ENCODE peak calls at places on chromosome 10, in six cellular contexts. C is uterus, B is AG04450, Y is WERI-Rb-1, Q is suprapubic skin, X is thoracic aorta. F is an unnamed sample.

GRCh38 chr10:48444266-48444665 is 137.8 kb downstream of the MAPK8 start:
- DNase-seq in B (no peak), X (no peak), Y (peak), C (no peak), Q (no peak), F (peak)

GRCh38 chr10:3059974-3060373 is 7.4 kb upstream of the PFKP start:
- DNase-seq in X (no peak), Y (no peak), C (no peak), Q (no peak), B (no peak), F (no peak)

GRCh38 chr10:124629410-124629809 is 114.8 kb downstream of the FAM53B start:
- DNase-seq in B (no peak), C (no peak), Y (no peak), Q (no peak), X (no peak), F (no peak)

GRCh38 chr10:43696909-43697499 is 48.3 kb upstream of the ZNF32 start:
- DNase-seq in Q (no peak), Y (no peak), B (no peak), C (no peak), X (no peak), F (no peak)

GRCh38 chr10:78420946-78421732 is 387.5 kb downstream of the RPS24 start:
- DNase-seq in X (no peak), Y (peak), C (no peak), Q (peak), B (no peak), F (peak)

GRCh38 chr10:117166420-117167345 is 28.6 kb upstream of the VAX1 start:
- DNase-seq in Q (no peak), B (no peak), X (no peak), C (no peak), Y (no peak), F (peak)

GRCh38 chr10:117541909-117542705 is 439 bp upstream of the EMX2 start:
- DNase-seq in Y (no peak), C (peak), B (no peak), Q (peak), X (no peak), F (peak)

GRCh38 chr10:83572036-83572435 is 567.3 kb upstream of the GHITM start:
- DNase-seq in X (no peak), Y (no peak), Q (no peak), C (no peak), B (no peak), F (no peak)

GRCh38 chr10:33223326-33224014 is 111.0 kb downstream of the NRP1 start:
- DNase-seq in X (no peak), Y (no peak), Q (no peak), C (no peak), B (no peak), F (no peak)

GRCh38 chr10:3701490-3701889 is 83.5 kb downstream of the KLF6 start:
- DNase-seq in X (no peak), Y (no peak), B (no peak), Q (no peak), C (no peak), F (no peak)

GRCh38 chr10:104515670-104516199 is 125.4 kb upstream of the SORCS3 start:
- DNase-seq in Q (no peak), B (no peak), C (no peak), Y (no peak), X (no peak), F (peak)

GRCh38 chr10:26475448-26475847 is 37.3 kb downstream of the APBB1IP start:
- DNase-seq in B (no peak), Q (no peak), C (no peak), X (no peak), Y (no peak), F (no peak)

GRCh38 chr10:23344251-23344841 is at the start of gene C10orf67:
- DNase-seq in B (no peak), Y (peak), X (no peak), C (peak), Q (no peak), F (peak)

GRCh38 chr10:86757110-86757790 is 831 bp downstream of the BMPR1A start:
- DNase-seq in Y (peak), B (no peak), X (no peak), Q (no peak), C (peak), F (peak)

GRCh38 chr10:92662852-92663251 is 26.9 kb upstream of the HHEX start:
- DNase-seq in Q (no peak), Y (no peak), X (no peak), C (no peak), B (no peak), F (no peak)

GRCh38 chr10:87092861-87093460 is 1.7 kb downstream of the GLUD1 start:
- DNase-seq in Y (no peak), B (no peak), C (no peak), Q (no peak), X (no peak), F (peak)

GRCh38 chr10:130138479-130138866 is 2.3 kb downstream of the GLRX3 start:
- DNase-seq in Y (no peak), Q (no peak), X (no peak), C (no peak), B (no peak), F (no peak)

GRCh38 chr10:30374353-30374752 is 25.3 kb upstream of the MTPAP start:
- DNase-seq in Q (no peak), Y (no peak), X (no peak), C (no peak), B (no peak), F (peak)

GRCh38 chr10:91908358-91909177 is 718 bp downstream of the FGFBP3 start:
- DNase-seq in Q (peak), X (peak), C (peak), B (no peak), Y (peak), F (peak)

GRCh38 chr10:86708783-86709778 is 40.8 kb downstream of the LDB3 start:
- DNase-seq in X (no peak), Y (no peak), Q (no peak), B (no peak), C (no peak), F (peak)

GRCh38 chr10:42963302-42963701 is 113.6 kb upstream of the RET start:
- DNase-seq in C (no peak), Q (peak), X (no peak), Y (no peak), B (no peak), F (no peak)

GRCh38 chr10:87657370-87657769 is 2.3 kb upstream of the PAPSS2 start:
- DNase-seq in B (no peak), Q (no peak), X (no peak), Y (no peak), C (peak), F (no peak)

GRCh38 chr10:98391578-98391991 is 23.4 kb downstream of the PYROXD2 start:
- DNase-seq in X (no peak), Y (no peak), Q (no peak), B (no peak), C (peak), F (no peak)

GRCh38 chr10:24209421-24209770 is 458 bp downstream of the KIAA1217 start:
- DNase-seq in Q (no peak), C (no peak), B (no peak), X (no peak), Y (peak), F (peak)

GRCh38 chr10:118444016-118444415 is 101.9 kb upstream of the FAM204A start:
- DNase-seq in Q (no peak), B (no peak), X (no peak), C (no peak), Y (no peak), F (no peak)

GRCh38 chr10:116316533-116316932 is 7.7 kb upstream of the CCDC172 start:
- DNase-seq in B (no peak), C (no peak), Q (no peak), X (no peak), Y (peak), F (no peak)

GRCh38 chr10:2924425-2924824 is 142.9 kb upstream of the PFKP start:
- DNase-seq in C (no peak), Q (no peak), X (no peak), Y (no peak), B (no peak), F (peak)

GRCh38 chr10:24463683-24464426 is 254.9 kb downstream of the KIAA1217 start:
- DNase-seq in B (peak), Y (no peak), C (peak), Q (no peak), X (no peak), F (no peak)

GRCh38 chr10:132162590-132163277 is 24.0 kb upstream of the DPYSL4 start:
- DNase-seq in X (no peak), C (no peak), Y (no peak), B (no peak), Q (no peak), F (no peak)

GRCh38 chr10:8042864-8043568 is 11.5 kb upstream of the GATA3 start:
- DNase-seq in X (no peak), C (no peak), B (no peak), Y (no peak), Q (no peak), F (peak)

DNA sequence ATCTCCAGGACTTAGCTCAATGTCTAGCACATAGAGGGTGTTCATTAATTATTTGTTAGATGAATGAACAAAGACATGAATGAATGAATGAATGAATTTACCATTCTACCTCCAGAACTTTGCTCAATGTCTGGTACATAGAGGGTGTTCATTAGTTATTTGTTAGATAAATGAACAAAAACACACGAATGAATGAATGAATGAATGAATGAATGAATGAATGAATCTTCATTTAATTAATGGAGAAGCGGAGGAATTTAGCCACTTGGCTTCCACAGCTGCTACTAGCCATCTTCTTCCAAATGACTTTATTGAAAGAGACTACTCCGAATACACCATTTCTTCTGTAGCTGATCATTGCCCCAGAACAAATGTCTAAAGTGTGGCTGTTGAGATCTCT is 368.9 kb downstream of the FRMD4A start:
- DNase-seq in Q (no peak), C (no peak), X (no peak), Y (no peak), B (no peak), F (no peak)
- H3K27ac ChIP-seq in Q (no peak), C (no peak), X (no peak), Y (no peak), B (no peak), F (no peak)

DNA sequence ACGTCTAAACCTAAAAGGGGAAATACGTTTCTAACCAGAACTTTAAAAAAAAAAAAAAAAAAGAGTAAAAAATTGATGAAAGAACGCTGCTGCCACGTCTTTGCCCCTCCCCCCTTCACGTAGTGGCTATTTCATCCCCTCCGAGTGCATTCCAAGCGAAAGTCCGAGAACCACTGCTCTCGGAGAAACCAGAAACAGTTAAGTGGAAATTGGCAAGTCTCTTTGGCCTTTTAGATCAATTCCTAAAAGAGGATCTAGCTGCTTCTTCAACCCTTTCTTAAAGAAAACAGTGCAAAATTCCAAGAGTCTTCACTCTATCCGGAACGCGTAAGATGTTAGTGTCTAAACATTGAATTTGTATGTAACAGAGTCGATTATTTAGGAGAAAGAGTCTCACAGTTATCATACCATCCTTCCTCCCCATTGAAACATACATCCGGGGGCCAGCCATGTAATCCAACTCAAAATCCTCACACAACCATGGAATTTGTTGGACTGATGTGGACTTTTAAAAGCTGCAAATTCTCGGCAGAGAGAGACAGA is 1.1 kb downstream of the P4HA1 start:
- DNase-seq in Q (no peak), B (peak), C (peak), X (no peak), Y (peak), F (peak)
- H3K27ac ChIP-seq in Q (peak), B (peak), C (peak), X (peak), Y (peak), F (peak)

GRCh38 chr10:61978965-61979364 is 77.5 kb downstream of the ARID5B start:
- DNase-seq in C (no peak), Y (peak), X (no peak), Q (no peak), B (no peak), F (peak)
- H3K27ac ChIP-seq in C (no peak), Y (no peak), X (no peak), Q (no peak), B (no peak), F (no peak)

DNA sequence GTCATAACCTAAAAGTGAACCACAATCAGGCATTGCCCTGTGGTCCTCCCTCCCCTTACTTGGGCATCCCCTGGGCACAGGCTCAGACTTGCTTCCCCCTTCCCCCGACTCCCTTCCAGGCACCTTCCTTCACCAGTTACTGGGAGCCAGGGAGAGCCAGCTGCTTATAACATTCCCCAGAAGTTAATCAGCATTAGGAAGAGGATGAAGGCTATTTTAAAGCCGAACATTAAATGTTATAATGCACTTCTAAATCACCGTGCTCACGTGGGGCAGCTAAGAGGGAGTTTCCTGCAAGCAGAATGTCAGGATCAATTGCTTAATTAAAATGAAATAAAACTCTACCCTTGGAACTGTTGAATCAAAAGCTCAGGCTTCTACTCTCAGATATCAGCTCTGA is 169.4 kb downstream of the FANK1 start:
- DNase-seq in Q (no peak), Y (peak), B (no peak), C (no peak), X (no peak), F (no peak)
- H3K27ac ChIP-seq in Q (no peak), Y (no peak), B (no peak), C (no peak), X (no peak), F (no peak)

GRCh38 chr10:11335881-11336430 is 275.5 kb downstream of the USP6NL start:
- DNase-seq in C (no peak), Q (no peak), Y (no peak), B (no peak), X (no peak), F (no peak)

GRCh38 chr10:11338160-11338844 is 273.1 kb downstream of the USP6NL start:
- DNase-seq in C (no peak), X (no peak), B (no peak), Q (no peak), Y (no peak), F (no peak)

GRCh38 chr10:11336703-11337102 is 274.7 kb downstream of the USP6NL start:
- DNase-seq in X (no peak), C (no peak), Y (no peak), B (no peak), Q (no peak), F (no peak)

GRCh38 chr10:11339013-11339412 is 272.4 kb downstream of the USP6NL start:
- DNase-seq in X (no peak), C (no peak), B (no peak), Q (no peak), Y (no peak), F (no peak)

GRCh38 chr10:11337516-11337915 is 273.9 kb downstream of the USP6NL start:
- DNase-seq in Q (no peak), Y (no peak), C (no peak), B (no peak), X (no peak), F (peak)
- H3K27ac ChIP-seq in Q (no peak), Y (no peak), C (no peak), B (no peak), X (no peak), F (peak)

GRCh38 chr10:10973310-10973709 is 44.4 kb upstream of the CELF2 start:
- DNase-seq in Y (no peak), Q (no peak), B (no peak), C (no peak), X (no peak), F (no peak)

GRCh38 chr10:10976652-10977051 is 41.0 kb upstream of the CELF2 start:
- DNase-seq in Y (no peak), B (no peak), X (no peak), C (no peak), Q (no peak), F (no peak)

GRCh38 chr10:10975647-10976046 is 42.0 kb upstream of the CELF2 start:
- DNase-seq in Q (no peak), X (no peak), C (no peak), Y (no peak), B (no peak), F (no peak)

GRCh38 chr10:10977978-10978377 is 39.7 kb upstream of the CELF2 start:
- DNase-seq in Q (no peak), B (peak), C (no peak), X (no peak), Y (no peak), F (no peak)

DNA sequence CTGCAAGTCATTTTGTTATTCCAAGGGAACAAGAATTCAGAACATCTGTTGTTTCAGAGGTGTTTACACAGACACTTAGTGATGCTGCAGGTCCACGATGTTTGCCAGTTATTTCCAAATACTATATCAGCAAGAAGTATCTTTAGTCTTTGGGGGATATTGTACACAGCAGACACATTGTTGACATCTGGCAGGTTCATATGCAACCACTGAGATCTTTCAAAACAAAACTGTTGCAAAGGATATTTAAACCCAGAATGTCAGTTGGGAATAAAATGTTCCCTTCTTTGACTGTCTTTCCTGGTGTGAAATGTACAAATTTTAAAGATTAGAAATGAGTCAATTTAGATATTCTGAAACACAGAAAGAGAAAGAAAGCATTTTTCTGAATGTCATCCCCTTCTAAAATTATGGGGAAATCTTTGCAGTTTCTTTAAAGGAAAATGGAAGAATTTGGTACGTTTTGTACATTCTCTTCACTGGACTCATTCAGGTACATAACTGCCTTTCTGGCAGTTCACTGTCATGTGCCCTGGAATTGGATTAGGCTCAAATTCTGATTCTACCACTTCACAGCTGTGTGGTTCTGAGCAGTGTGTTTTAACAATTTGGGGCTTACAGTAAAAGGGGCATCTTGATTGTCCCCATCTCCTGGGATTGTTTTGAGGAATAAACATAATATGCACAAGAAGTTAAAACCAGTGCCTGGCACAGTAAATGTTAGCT is 40.3 kb upstream of the CELF2 start:
- DNase-seq in X (no peak), B (no peak), Q (no peak), Y (no peak), C (no peak), F (no peak)
- H3K27ac ChIP-seq in X (no peak), B (no peak), Q (peak), Y (no peak), C (no peak), F (no peak)

GRCh38 chr10:100209303-100209702 is 20.1 kb downstream of the CHUK start:
- DNase-seq in Y (no peak), Q (no peak), X (no peak), C (no peak), B (no peak), F (no peak)
- H3K27ac ChIP-seq in Y (no peak), Q (no peak), X (no peak), C (no peak), B (no peak), F (no peak)

F was measured in endodermal cell.